ENCODE peak calls at places on chromosomes 4 and X, in nine cellular contexts. One of them, this sample, is unnamed.
A peak's percentile ranks its signal among the peaks of the same experiment; 100 is the strongest.

GRCh38 chr4:89724716-89725115 is 112.2 kb downstream of the SNCA start:
- DNase-seq in HEK293T: no peak
- DNase-seq in activated T-cell treated with anti-CD3 and anti-CD28 coated beads, Interleukin-2, amount 50 U/mL, for 72 hours: no peak
- DNase-seq in EL: peak; percentile 77
- DNase-seq in cerebellum: no peak
- DNase-seq in D341Med: no peak
- DNase-seq in germinal center: no peak
- DNase-seq in Ammon's horn: no peak
- DNase-seq in AG04449: peak; percentile 80
- DNase-seq in this sample: no peak

GRCh38 chrX:19017271-19017670 is 33.4 kb upstream of the PHKA2 start:
- DNase-seq in HEK293T: peak; percentile 51
- DNase-seq in activated T-cell treated with anti-CD3 and anti-CD28 coated beads, Interleukin-2, amount 50 U/mL, for 72 hours: no peak
- DNase-seq in EL: peak; percentile 28
- DNase-seq in cerebellum: no peak
- DNase-seq in D341Med: peak; percentile 56
- DNase-seq in germinal center: peak; percentile 3
- DNase-seq in Ammon's horn: peak; percentile 13
- DNase-seq in AG04449: no peak
- DNase-seq in this sample: peak; percentile 36

GRCh38 chr4:14831447-14831846 is 170.8 kb upstream of the CPEB2 start:
- DNase-seq in HEK293T: no peak
- DNase-seq in activated T-cell treated with anti-CD3 and anti-CD28 coated beads, Interleukin-2, amount 50 U/mL, for 72 hours: no peak
- DNase-seq in EL: no peak
- DNase-seq in cerebellum: no peak
- DNase-seq in D341Med: no peak
- DNase-seq in germinal center: no peak
- DNase-seq in Ammon's horn: no peak
- DNase-seq in AG04449: no peak
- DNase-seq in this sample: no peak

GRCh38 chr4:147247577-147247976 is 233.3 kb upstream of the EDNRA start:
- DNase-seq in HEK293T: no peak
- DNase-seq in activated T-cell treated with anti-CD3 and anti-CD28 coated beads, Interleukin-2, amount 50 U/mL, for 72 hours: no peak
- DNase-seq in EL: peak; percentile 3
- DNase-seq in cerebellum: no peak
- DNase-seq in D341Med: no peak
- DNase-seq in germinal center: no peak
- DNase-seq in Ammon's horn: no peak
- DNase-seq in AG04449: no peak
- DNase-seq in this sample: no peak

GRCh38 chr4:182808673-182809416 is 108.3 kb downstream of the DCTD start:
- DNase-seq in HEK293T: no peak
- DNase-seq in activated T-cell treated with anti-CD3 and anti-CD28 coated beads, Interleukin-2, amount 50 U/mL, for 72 hours: peak; percentile 63
- DNase-seq in EL: no peak
- DNase-seq in cerebellum: no peak
- DNase-seq in D341Med: no peak
- DNase-seq in germinal center: no peak
- DNase-seq in Ammon's horn: no peak
- DNase-seq in AG04449: no peak
- DNase-seq in this sample: peak; percentile 62

GRCh38 chrX:115940888-115941332 is 229.6 kb upstream of the AGTR2 start:
- DNase-seq in HEK293T: peak; percentile 83
- DNase-seq in activated T-cell treated with anti-CD3 and anti-CD28 coated beads, Interleukin-2, amount 50 U/mL, for 72 hours: no peak
- DNase-seq in EL: no peak
- DNase-seq in cerebellum: peak; percentile 65
- DNase-seq in D341Med: no peak
- DNase-seq in germinal center: peak; percentile 45
- DNase-seq in Ammon's horn: peak; percentile 88
- DNase-seq in AG04449: no peak
- DNase-seq in this sample: no peak

GRCh38 chr4:152735302-152735917 is 44.1 kb downstream of the TIGD4 start:
- DNase-seq in HEK293T: peak; percentile 31
- DNase-seq in activated T-cell treated with anti-CD3 and anti-CD28 coated beads, Interleukin-2, amount 50 U/mL, for 72 hours: no peak
- DNase-seq in EL: peak; percentile 21
- DNase-seq in cerebellum: peak; percentile 27
- DNase-seq in D341Med: peak; percentile 43
- DNase-seq in germinal center: peak; percentile 40
- DNase-seq in Ammon's horn: no peak
- DNase-seq in AG04449: no peak
- DNase-seq in this sample: peak; percentile 53

GRCh38 chr4:23584024-23584423 is 305.8 kb downstream of the PPARGC1A start:
- DNase-seq in HEK293T: no peak
- DNase-seq in activated T-cell treated with anti-CD3 and anti-CD28 coated beads, Interleukin-2, amount 50 U/mL, for 72 hours: no peak
- DNase-seq in EL: no peak
- DNase-seq in cerebellum: no peak
- DNase-seq in D341Med: no peak
- DNase-seq in germinal center: no peak
- DNase-seq in Ammon's horn: no peak
- DNase-seq in AG04449: no peak
- DNase-seq in this sample: no peak

GRCh38 chrX:65695849-65696248 is 28.4 kb downstream of the MSN start:
- DNase-seq in HEK293T: no peak
- DNase-seq in activated T-cell treated with anti-CD3 and anti-CD28 coated beads, Interleukin-2, amount 50 U/mL, for 72 hours: no peak
- DNase-seq in EL: no peak
- DNase-seq in cerebellum: no peak
- DNase-seq in D341Med: no peak
- DNase-seq in germinal center: no peak
- DNase-seq in Ammon's horn: no peak
- DNase-seq in AG04449: no peak
- DNase-seq in this sample: no peak

GRCh38 chrX:13169688-13170087 is 125.3 kb upstream of the FAM9C start:
- DNase-seq in HEK293T: no peak
- DNase-seq in activated T-cell treated with anti-CD3 and anti-CD28 coated beads, Interleukin-2, amount 50 U/mL, for 72 hours: no peak
- DNase-seq in EL: no peak
- DNase-seq in cerebellum: no peak
- DNase-seq in D341Med: no peak
- DNase-seq in germinal center: no peak
- DNase-seq in Ammon's horn: no peak
- DNase-seq in AG04449: no peak
- DNase-seq in this sample: no peak

GRCh38 chrX:125709074-125709473 is 389.4 kb downstream of the TEX13C start:
- DNase-seq in HEK293T: no peak
- DNase-seq in activated T-cell treated with anti-CD3 and anti-CD28 coated beads, Interleukin-2, amount 50 U/mL, for 72 hours: no peak
- DNase-seq in EL: no peak
- DNase-seq in cerebellum: no peak
- DNase-seq in D341Med: no peak
- DNase-seq in germinal center: no peak
- DNase-seq in Ammon's horn: no peak
- DNase-seq in AG04449: no peak
- DNase-seq in this sample: no peak

GRCh38 chrX:29478336-29479069 is 736.9 kb upstream of the MAGEB2 start:
- DNase-seq in HEK293T: peak; percentile 65
- DNase-seq in activated T-cell treated with anti-CD3 and anti-CD28 coated beads, Interleukin-2, amount 50 U/mL, for 72 hours: no peak
- DNase-seq in EL: peak; percentile 2
- DNase-seq in cerebellum: no peak
- DNase-seq in D341Med: peak; percentile 59
- DNase-seq in germinal center: peak; percentile 16
- DNase-seq in Ammon's horn: no peak
- DNase-seq in AG04449: no peak
- DNase-seq in this sample: peak; percentile 58

GRCh38 chr4:137650051-137650450 is 117.8 kb upstream of the PCDH18 start:
- DNase-seq in HEK293T: no peak
- DNase-seq in activated T-cell treated with anti-CD3 and anti-CD28 coated beads, Interleukin-2, amount 50 U/mL, for 72 hours: no peak
- DNase-seq in EL: no peak
- DNase-seq in cerebellum: no peak
- DNase-seq in D341Med: no peak
- DNase-seq in germinal center: no peak
- DNase-seq in Ammon's horn: no peak
- DNase-seq in AG04449: no peak
- DNase-seq in this sample: no peak

GRCh38 chr4:145891958-145892357 is 46.7 kb downstream of the ZNF827 start:
- DNase-seq in HEK293T: peak; percentile 37
- DNase-seq in activated T-cell treated with anti-CD3 and anti-CD28 coated beads, Interleukin-2, amount 50 U/mL, for 72 hours: no peak
- DNase-seq in EL: no peak
- DNase-seq in cerebellum: no peak
- DNase-seq in D341Med: no peak
- DNase-seq in germinal center: no peak
- DNase-seq in Ammon's horn: no peak
- DNase-seq in AG04449: no peak
- DNase-seq in this sample: no peak

GRCh38 chrX:698246-698645 is 67.7 kb downstream of the SHOX start:
- DNase-seq in HEK293T: no peak
- DNase-seq in activated T-cell treated with anti-CD3 and anti-CD28 coated beads, Interleukin-2, amount 50 U/mL, for 72 hours: no peak
- DNase-seq in EL: no peak
- DNase-seq in cerebellum: no peak
- DNase-seq in D341Med: no peak
- DNase-seq in germinal center: no peak
- DNase-seq in Ammon's horn: no peak
- DNase-seq in AG04449: no peak
- DNase-seq in this sample: no peak